ENCODE peak calls at places on chromosomes 12 and 14, in eight cellular contexts. One of them, this sample, is unnamed.

GRCh38 chr12:11727133-11727664 is 77.7 kb downstream of the ETV6 start:
- DNase-seq in GM12865: peak; percentile 57
- DNase-seq in fibroblast of the aortic adventitia: no peak
- DNase-seq in H1: no peak
- DNase-seq in uterus: no peak
- DNase-seq in tibial nerve: no peak
- DNase-seq in colonic mucosa: no peak
- DNase-seq in ovary: no peak
- DNase-seq in this sample: no peak

GRCh38 chr12:27709212-27709931 is 1.3 kb upstream of the MRPS35 start:
- DNase-seq in uterus: no peak
- DNase-seq in tibial nerve: no peak
- DNase-seq in ovary: no peak
- DNase-seq in GM12865: no peak
- DNase-seq in H1: no peak
- DNase-seq in colonic mucosa: no peak
- DNase-seq in fibroblast of the aortic adventitia: no peak
- DNase-seq in this sample: no peak

GRCh38 chr12:123571343-123571813 is 13.0 kb upstream of the TMED2 start:
- DNase-seq in uterus: peak; percentile 51
- DNase-seq in GM12865: no peak
- DNase-seq in H1: no peak
- DNase-seq in tibial nerve: peak; percentile 57
- DNase-seq in fibroblast of the aortic adventitia: peak; percentile 86
- DNase-seq in ovary: peak; percentile 61
- DNase-seq in colonic mucosa: peak; percentile 25
- DNase-seq in this sample: no peak

GRCh38 chr14:104926619-104927431 is 2.1 kb downstream of the PLD4 start:
- DNase-seq in uterus: no peak
- DNase-seq in H1: no peak
- DNase-seq in tibial nerve: no peak
- DNase-seq in fibroblast of the aortic adventitia: no peak
- DNase-seq in colonic mucosa: no peak
- DNase-seq in GM12865: peak; percentile 93
- DNase-seq in ovary: no peak
- DNase-seq in this sample: no peak

GRCh38 chr12:50110762-50111416 is 1.1 kb upstream of the COX14 start:
- DNase-seq in GM12865: peak; percentile 71
- DNase-seq in H1: no peak
- DNase-seq in fibroblast of the aortic adventitia: peak; percentile 31
- DNase-seq in colonic mucosa: peak; percentile 79
- DNase-seq in tibial nerve: no peak
- DNase-seq in uterus: peak; percentile 40
- DNase-seq in ovary: peak; percentile 37
- DNase-seq in this sample: no peak

GRCh38 chr12:46617167-46617566 is 208.6 kb downstream of the SLC38A4 start:
- DNase-seq in uterus: peak; percentile 55
- DNase-seq in H1: no peak
- DNase-seq in ovary: peak; percentile 32
- DNase-seq in GM12865: no peak
- DNase-seq in fibroblast of the aortic adventitia: peak; percentile 92
- DNase-seq in tibial nerve: peak; percentile 33
- DNase-seq in colonic mucosa: no peak
- DNase-seq in this sample: peak; percentile 68

GRCh38 chr12:131672941-131673330 is 38.0 kb upstream of the SFSWAP start:
- DNase-seq in H1: no peak
- DNase-seq in GM12865: no peak
- DNase-seq in tibial nerve: no peak
- DNase-seq in ovary: no peak
- DNase-seq in uterus: no peak
- DNase-seq in colonic mucosa: no peak
- DNase-seq in fibroblast of the aortic adventitia: no peak
- DNase-seq in this sample: no peak

GRCh38 chr12:44296624-44297197 is 460.8 kb downstream of the TMEM117 start:
- DNase-seq in H1: no peak
- DNase-seq in colonic mucosa: peak; percentile 28
- DNase-seq in tibial nerve: no peak
- DNase-seq in uterus: no peak
- DNase-seq in ovary: no peak
- DNase-seq in fibroblast of the aortic adventitia: no peak
- DNase-seq in GM12865: no peak
- DNase-seq in this sample: no peak

GRCh38 chr14:56423591-56423991 is 156.0 kb upstream of the TMEM260 start:
- DNase-seq in colonic mucosa: no peak
- DNase-seq in tibial nerve: no peak
- DNase-seq in GM12865: no peak
- DNase-seq in H1: no peak
- DNase-seq in ovary: no peak
- DNase-seq in fibroblast of the aortic adventitia: peak; percentile 74
- DNase-seq in uterus: no peak
- DNase-seq in this sample: peak; percentile 5

GRCh38 chr12:123427036-123427769 is 9.3 kb downstream of the RILPL2 start:
- DNase-seq in uterus: no peak
- DNase-seq in fibroblast of the aortic adventitia: no peak
- DNase-seq in GM12865: peak; percentile 98
- DNase-seq in ovary: no peak
- DNase-seq in tibial nerve: no peak
- DNase-seq in H1: no peak
- DNase-seq in colonic mucosa: no peak
- DNase-seq in this sample: no peak

GRCh38 chr12:113184900-113185179 is 438 bp downstream of the DDX54 start:
- DNase-seq in H1: peak; percentile 61
- DNase-seq in fibroblast of the aortic adventitia: peak; percentile 90
- DNase-seq in ovary: peak; percentile 89
- DNase-seq in uterus: peak; percentile 89
- DNase-seq in GM12865: peak; percentile 94
- DNase-seq in tibial nerve: peak; percentile 86
- DNase-seq in colonic mucosa: peak; percentile 92
- DNase-seq in this sample: peak; percentile 54

GRCh38 chr12:113186666-113187325 is 1.3 kb downstream of the RITA1 start:
- DNase-seq in tibial nerve: no peak
- DNase-seq in ovary: no peak
- DNase-seq in uterus: no peak
- DNase-seq in colonic mucosa: peak; percentile 42
- DNase-seq in fibroblast of the aortic adventitia: no peak
- DNase-seq in H1: no peak
- DNase-seq in GM12865: no peak
- DNase-seq in this sample: no peak

GRCh38 chr12:113185180-113186032 is at the start of the genes DDX54 and RITA1:
- DNase-seq in GM12865: peak; percentile 93
- DNase-seq in tibial nerve: peak; percentile 77
- DNase-seq in colonic mucosa: peak; percentile 86
- DNase-seq in H1: peak; percentile 81
- DNase-seq in fibroblast of the aortic adventitia: peak; percentile 73
- DNase-seq in ovary: peak; percentile 82
- DNase-seq in uterus: peak; percentile 81
- DNase-seq in this sample: no peak

GRCh38 chr12:113187588-113187987 is 2.1 kb downstream of the RITA1 start:
- DNase-seq in GM12865: no peak
- DNase-seq in uterus: no peak
- DNase-seq in colonic mucosa: no peak
- DNase-seq in ovary: no peak
- DNase-seq in H1: no peak
- DNase-seq in fibroblast of the aortic adventitia: no peak
- DNase-seq in tibial nerve: no peak
- DNase-seq in this sample: no peak

GRCh38 chr12:113186033-113186365 is 478 bp downstream of the RITA1 start:
- DNase-seq in tibial nerve: no peak
- DNase-seq in fibroblast of the aortic adventitia: peak; percentile 27
- DNase-seq in colonic mucosa: no peak
- DNase-seq in ovary: no peak
- DNase-seq in GM12865: peak; percentile 58
- DNase-seq in H1: no peak
- DNase-seq in uterus: no peak
- DNase-seq in this sample: no peak
- TF ChIP-seq CTCF in tibial nerve: no peak
- TF ChIP-seq CTCF in fibroblast of the aortic adventitia: no peak
- TF ChIP-seq CTCF in colonic mucosa: no peak
- TF ChIP-seq CTCF in ovary: no peak
- TF ChIP-seq CTCF in GM12865: no peak
- TF ChIP-seq CTCF in H1: no peak
- TF ChIP-seq CTCF in uterus: no peak
- TF ChIP-seq CTCF in this sample: no peak

DNA sequence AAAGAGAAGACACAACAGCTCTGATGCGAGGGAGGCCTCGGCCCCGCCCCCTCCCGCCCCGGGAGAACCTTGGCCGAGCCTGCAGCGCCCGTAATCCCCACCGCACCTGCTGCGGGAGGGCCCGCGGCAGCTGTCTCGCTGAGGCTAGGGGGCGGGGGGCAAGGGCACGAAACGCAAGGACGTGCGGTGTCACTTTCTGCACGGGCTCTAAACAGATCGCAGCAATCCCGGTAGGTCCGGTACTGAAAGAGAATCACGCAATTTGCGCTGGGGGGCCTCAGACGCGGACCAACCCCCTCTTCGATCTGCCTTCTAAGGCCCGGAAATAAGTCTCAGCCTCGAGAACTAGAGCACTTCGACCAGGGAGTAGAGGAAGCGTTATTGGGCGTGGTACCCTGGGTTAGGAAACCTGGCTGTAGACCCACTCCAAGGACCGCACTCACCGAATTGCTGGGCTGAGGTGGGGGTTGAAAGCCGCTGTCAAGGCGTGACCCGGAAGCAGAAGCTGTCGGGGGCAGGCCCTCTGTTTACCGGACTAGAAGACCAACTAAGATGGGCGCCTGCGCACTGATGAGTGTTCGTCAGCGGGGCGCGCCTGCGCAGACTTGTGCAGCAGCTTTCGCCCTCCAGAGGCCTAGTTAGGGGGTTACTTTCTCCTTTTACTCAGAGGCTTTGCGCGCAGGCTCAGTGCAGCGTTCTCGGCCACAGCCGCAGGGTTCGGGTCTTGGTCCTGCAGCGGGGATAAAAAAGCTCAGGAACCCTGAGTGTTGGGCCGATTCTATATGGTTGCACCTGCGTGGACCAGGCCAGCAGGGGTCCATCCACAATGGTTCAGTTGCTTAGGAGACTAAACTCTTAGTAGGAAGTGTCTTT is at the start of gene ASB8:
- DNase-seq in tibial nerve: peak; percentile 97
- DNase-seq in uterus: peak; percentile 100
- DNase-seq in colonic mucosa: peak; percentile 99
- DNase-seq in GM12865: peak; percentile 99
- DNase-seq in fibroblast of the aortic adventitia: peak; percentile 99
- DNase-seq in ovary: peak; percentile 99
- DNase-seq in H1: peak; percentile 96
- DNase-seq in this sample: peak; percentile 83
- H3K4me3 ChIP-seq in tibial nerve: peak within 1 kb of the TSS; percentile 77
- H3K4me3 ChIP-seq in uterus: peak within 1 kb of the TSS; percentile 84
- H3K4me3 ChIP-seq in colonic mucosa: peak within 1 kb of the TSS; percentile 89
- H3K4me3 ChIP-seq in GM12865: peak within 1 kb of the TSS; percentile 66
- H3K4me3 ChIP-seq in fibroblast of the aortic adventitia: peak within 1 kb of the TSS; percentile 100
- H3K4me3 ChIP-seq in ovary: peak within 1 kb of the TSS; percentile 79
- H3K4me3 ChIP-seq in H1: peak within 1 kb of the TSS; percentile 91
- H3K4me3 ChIP-seq in this sample: peak within 1 kb of the TSS; percentile 93

GRCh38 chr12:107243316-107243715 is 150.0 kb upstream of the CRY1 start:
- DNase-seq in fibroblast of the aortic adventitia: no peak
- DNase-seq in uterus: no peak
- DNase-seq in H1: no peak
- DNase-seq in colonic mucosa: no peak
- DNase-seq in ovary: no peak
- DNase-seq in GM12865: no peak
- DNase-seq in tibial nerve: no peak
- DNase-seq in this sample: no peak
- TF ChIP-seq CTCF in fibroblast of the aortic adventitia: no peak
- TF ChIP-seq CTCF in uterus: no peak
- TF ChIP-seq CTCF in H1: no peak
- TF ChIP-seq CTCF in colonic mucosa: no peak
- TF ChIP-seq CTCF in ovary: no peak
- TF ChIP-seq CTCF in GM12865: no peak
- TF ChIP-seq CTCF in tibial nerve: no peak
- TF ChIP-seq CTCF in this sample: no peak

DNA sequence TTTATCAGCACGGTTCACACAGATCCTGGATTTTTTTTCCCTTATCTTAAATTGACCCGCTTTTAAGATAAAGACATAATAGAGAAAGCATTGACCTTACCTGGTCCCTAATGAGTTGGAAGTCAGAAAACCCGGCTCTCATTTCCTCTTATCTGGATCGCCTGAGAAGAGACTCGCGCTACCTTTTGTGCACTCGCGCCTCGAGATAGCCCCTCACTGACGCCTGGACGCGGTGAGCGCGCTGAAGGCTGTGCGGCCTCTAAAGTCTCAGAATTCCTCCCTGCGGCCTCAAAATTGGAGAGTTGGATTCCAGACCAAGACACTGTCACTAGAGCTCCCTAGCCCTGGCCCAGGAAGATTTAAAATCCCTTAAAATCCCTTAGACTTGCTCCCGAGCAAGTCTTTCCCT is 7.0 kb downstream of the NKX2-1 start:
- DNase-seq in tibial nerve: no peak
- DNase-seq in H1: no peak
- DNase-seq in colonic mucosa: no peak
- DNase-seq in GM12865: no peak
- DNase-seq in fibroblast of the aortic adventitia: no peak
- DNase-seq in ovary: no peak
- DNase-seq in uterus: no peak
- DNase-seq in this sample: no peak
- H3K4me3 ChIP-seq in tibial nerve: no peak overlapping the region
- H3K4me3 ChIP-seq in H1: no peak overlapping the region
- H3K4me3 ChIP-seq in colonic mucosa: no peak overlapping the region
- H3K4me3 ChIP-seq in GM12865: no peak overlapping the region
- H3K4me3 ChIP-seq in fibroblast of the aortic adventitia: no peak overlapping the region
- H3K4me3 ChIP-seq in ovary: no peak overlapping the region
- H3K4me3 ChIP-seq in uterus: no peak overlapping the region
- H3K4me3 ChIP-seq in this sample: no peak overlapping the region

GRCh38 chr12:101792046-101792931 is 38.5 kb downstream of the GNPTAB start:
- DNase-seq in fibroblast of the aortic adventitia: peak; percentile 10
- DNase-seq in H1: no peak
- DNase-seq in colonic mucosa: no peak
- DNase-seq in ovary: no peak
- DNase-seq in uterus: no peak
- DNase-seq in tibial nerve: no peak
- DNase-seq in GM12865: no peak
- DNase-seq in this sample: no peak
- TF ChIP-seq CTCF in fibroblast of the aortic adventitia: peak; percentile 52
- TF ChIP-seq CTCF in H1: no peak
- TF ChIP-seq CTCF in colonic mucosa: peak; percentile 15
- TF ChIP-seq CTCF in ovary: no peak
- TF ChIP-seq CTCF in uterus: no peak
- TF ChIP-seq CTCF in tibial nerve: peak; percentile 12
- TF ChIP-seq CTCF in GM12865: peak; percentile 10
- TF ChIP-seq CTCF in this sample: no peak

DNA sequence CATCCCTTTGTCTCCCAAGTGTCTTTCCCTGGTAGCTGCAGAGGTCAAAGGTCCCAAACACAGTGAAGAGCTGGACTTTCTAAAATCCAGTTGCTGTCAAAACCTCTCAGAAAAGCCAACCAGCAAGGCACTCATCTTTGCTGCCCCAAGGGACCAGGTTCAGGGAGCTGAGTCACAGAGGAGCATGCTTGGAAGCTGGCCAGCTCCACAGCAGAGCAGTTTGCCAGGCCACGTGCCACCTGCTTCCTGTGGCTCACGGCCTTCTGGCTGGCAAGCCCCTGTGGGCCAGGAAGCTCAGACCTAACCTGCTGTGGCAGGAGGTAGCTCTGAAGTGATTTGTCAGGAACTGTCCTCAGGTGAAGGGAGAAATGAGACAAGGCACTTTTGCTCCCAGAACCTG is 3.6 kb downstream of the ISCU start:
- DNase-seq in fibroblast of the aortic adventitia: peak; percentile 80
- DNase-seq in tibial nerve: no peak
- DNase-seq in GM12865: peak; percentile 91
- DNase-seq in colonic mucosa: peak; percentile 71
- DNase-seq in H1: no peak
- DNase-seq in ovary: peak; percentile 42
- DNase-seq in uterus: peak; percentile 40
- DNase-seq in this sample: no peak
- H3K4me3 ChIP-seq in fibroblast of the aortic adventitia: no peak overlapping the region
- H3K4me3 ChIP-seq in tibial nerve: no peak overlapping the region
- H3K4me3 ChIP-seq in GM12865: peak overlapping the region; percentile 42
- H3K4me3 ChIP-seq in colonic mucosa: no peak overlapping the region
- H3K4me3 ChIP-seq in H1: no peak overlapping the region
- H3K4me3 ChIP-seq in ovary: no peak overlapping the region
- H3K4me3 ChIP-seq in uterus: no peak overlapping the region
- H3K4me3 ChIP-seq in this sample: no peak overlapping the region

This sample was measured in AG04449.